ENCODE peak calls at places on chromosomes 5 and 9, in six cellular contexts. O is mesendoderm, I is heart right ventricle, N is NB4, C is fibroblast of mammary gland, L is cardiac muscle cell. K is an unnamed sample.

GRCh38 chr5:30355675-30356074 is 837.8 kb upstream of the CDH6 start:
- DNase-seq in L (no peak), C (no peak), O (no peak), N (no peak), I (no peak), K (no peak)

GRCh38 chr5:80054682-80055081 is 19.5 kb downstream of the THBS4 start:
- DNase-seq in C (no peak), N (no peak), L (no peak), I (no peak), O (no peak), K (no peak)

GRCh38 chr9:33236571-33236970 is 3.4 kb upstream of the SPINK4 start:
- DNase-seq in C (peak; percentile 65), N (no peak), L (no peak), O (no peak), I (no peak), K (no peak)

GRCh38 chr9:93585695-93586094 is 9.3 kb downstream of the PHF2 start:
- DNase-seq in O (no peak), C (no peak), L (no peak), N (no peak), I (no peak), K (no peak)

GRCh38 chr5:55324815-55325418 is 17.1 kb downstream of the MTREX start:
- DNase-seq in N (peak; percentile 55), C (peak; percentile 63), O (peak; percentile 53), L (peak; percentile 75), I (no peak), K (no peak)

GRCh38 chr5:138468133-138468965 is 3.1 kb downstream of the EGR1 start:
- DNase-seq in L (peak; percentile 60), O (no peak), N (peak; percentile 39), C (no peak), I (no peak), K (no peak)

GRCh38 chr5:35924950-35925722 is 13.3 kb downstream of the CAPSL start:
- DNase-seq in C (peak; percentile 76), I (peak; percentile 8), O (peak; percentile 78), L (peak; percentile 69), N (peak; percentile 64), K (peak; percentile 45)

GRCh38 chr5:94672746-94673145 is 54.3 kb downstream of the SLF1 start:
- DNase-seq in C (no peak), I (no peak), N (no peak), L (peak; percentile 58), O (no peak), K (no peak)

GRCh38 chr9:85729882-85730281 is 11.9 kb downstream of the AGTPBP1 start:
- DNase-seq in O (no peak), L (peak; percentile 8), N (peak; percentile 80), I (no peak), C (no peak), K (no peak)

GRCh38 chr5:95083606-95084005 is 201.3 kb downstream of the MCTP1 start:
- DNase-seq in C (no peak), I (no peak), N (no peak), L (no peak), O (no peak), K (no peak)

GRCh38 chr9:127336708-127337352 is 60.1 kb upstream of the SLC2A8 start:
- DNase-seq in I (peak; percentile 90), N (peak; percentile 22), C (peak; percentile 98), O (peak; percentile 43), L (peak; percentile 95), K (no peak)

GRCh38 chr5:3140117-3140516 is 388.6 kb upstream of the IRX2 start:
- DNase-seq in O (no peak), I (no peak), L (no peak), C (no peak), N (no peak), K (no peak)

GRCh38 chr5:123035320-123035949 is 1.1 kb downstream of the PPIC start:
- DNase-seq in C (peak; percentile 53), N (no peak), L (peak; percentile 29), I (peak; percentile 27), O (peak; percentile 83), K (no peak)

GRCh38 chr9:132135456-132135855 is 26.4 kb upstream of the NTNG2 start:
- DNase-seq in L (no peak), I (no peak), O (no peak), N (no peak), C (no peak), K (no peak)

GRCh38 chr5:38878391-38879090 is 32.7 kb downstream of the OSMR start:
- DNase-seq in C (peak; percentile 33), O (no peak), L (peak; percentile 35), I (no peak), N (peak; percentile 5), K (no peak)

GRCh38 chr5:17316973-17317459 is 99.6 kb downstream of the BASP1 start:
- DNase-seq in O (no peak), L (peak; percentile 20), C (peak; percentile 52), N (peak; percentile 87), I (no peak), K (no peak)

GRCh38 chr5:17314907-17315471 is 97.6 kb downstream of the BASP1 start:
- DNase-seq in N (peak; percentile 45), C (peak; percentile 78), L (peak; percentile 43), I (no peak), O (peak; percentile 22), K (no peak)

GRCh38 chr5:17312358-17312757 is 94.9 kb downstream of the BASP1 start:
- DNase-seq in N (no peak), C (no peak), O (no peak), I (no peak), L (no peak), K (no peak)

GRCh38 chr5:17315710-17316221 is 98.3 kb downstream of the BASP1 start:
- DNase-seq in N (peak; percentile 65), C (peak; percentile 91), I (no peak), O (no peak), L (peak; percentile 52), K (no peak)

DNA sequence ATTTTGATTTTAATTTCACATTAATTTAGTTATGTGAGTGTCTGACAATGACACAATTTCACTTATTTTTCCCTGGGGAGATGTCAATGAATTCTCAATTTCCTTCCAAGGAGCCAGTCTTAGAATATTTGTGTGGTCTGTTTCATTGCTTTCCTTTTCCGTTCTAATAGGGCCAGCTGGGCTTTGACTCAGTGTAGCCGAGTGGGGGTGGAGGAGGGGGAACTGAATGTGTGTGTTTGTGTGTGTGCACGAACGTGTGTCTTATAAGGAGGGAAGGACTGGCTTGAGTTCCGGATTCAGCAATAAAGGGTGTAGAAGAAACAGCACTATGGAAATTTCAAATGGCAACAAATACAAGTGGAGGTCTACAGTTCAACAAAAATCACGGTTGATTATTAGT is 100.1 kb downstream of the BASP1 start:
- DNase-seq in C (peak; percentile 19), I (no peak), N (peak; percentile 90), O (no peak), L (no peak), K (no peak)
- H3K4me3 ChIP-seq in C (no peak overlapping the region), I (no peak overlapping the region), N (peak overlapping the region; percentile 38), O (no peak overlapping the region), L (no peak overlapping the region), K (no peak overlapping the region)

DNA sequence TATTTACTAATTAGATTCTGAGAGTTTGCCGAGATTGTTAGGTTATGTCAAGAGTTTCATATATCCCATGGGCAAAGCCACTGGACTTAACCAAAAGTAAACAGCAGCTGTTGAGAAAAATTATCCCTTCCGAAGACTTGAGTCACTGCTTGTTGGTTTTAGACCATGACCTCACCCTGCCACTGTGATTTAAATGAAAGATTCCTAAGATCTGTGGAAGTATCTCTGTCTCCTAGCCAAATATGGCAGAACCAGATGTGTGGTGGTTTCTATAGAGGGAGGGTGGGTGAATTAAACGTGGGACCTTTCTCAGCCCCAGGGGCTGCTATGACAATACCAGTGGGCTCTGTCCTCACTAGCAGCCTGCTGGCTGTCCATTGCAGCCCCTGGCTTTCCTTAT is 19.3 kb downstream of the DMRT3 start:
- DNase-seq in N (no peak), C (peak; percentile 89), L (no peak), O (no peak), I (no peak), K (no peak)
- H3K4me3 ChIP-seq in N (no peak overlapping the region), C (no peak overlapping the region), L (no peak overlapping the region), O (no peak overlapping the region), I (no peak overlapping the region), K (no peak overlapping the region)

GRCh38 chr9:120867676-120868338 is 9.2 kb downstream of the PHF19 start:
- DNase-seq in C (no peak), I (no peak), N (no peak), O (no peak), L (no peak), K (no peak)
- H3K4me3 ChIP-seq in C (no peak overlapping the region), I (no peak overlapping the region), N (no peak overlapping the region), O (no peak overlapping the region), L (peak overlapping the region; percentile 15), K (no peak overlapping the region)

DNA sequence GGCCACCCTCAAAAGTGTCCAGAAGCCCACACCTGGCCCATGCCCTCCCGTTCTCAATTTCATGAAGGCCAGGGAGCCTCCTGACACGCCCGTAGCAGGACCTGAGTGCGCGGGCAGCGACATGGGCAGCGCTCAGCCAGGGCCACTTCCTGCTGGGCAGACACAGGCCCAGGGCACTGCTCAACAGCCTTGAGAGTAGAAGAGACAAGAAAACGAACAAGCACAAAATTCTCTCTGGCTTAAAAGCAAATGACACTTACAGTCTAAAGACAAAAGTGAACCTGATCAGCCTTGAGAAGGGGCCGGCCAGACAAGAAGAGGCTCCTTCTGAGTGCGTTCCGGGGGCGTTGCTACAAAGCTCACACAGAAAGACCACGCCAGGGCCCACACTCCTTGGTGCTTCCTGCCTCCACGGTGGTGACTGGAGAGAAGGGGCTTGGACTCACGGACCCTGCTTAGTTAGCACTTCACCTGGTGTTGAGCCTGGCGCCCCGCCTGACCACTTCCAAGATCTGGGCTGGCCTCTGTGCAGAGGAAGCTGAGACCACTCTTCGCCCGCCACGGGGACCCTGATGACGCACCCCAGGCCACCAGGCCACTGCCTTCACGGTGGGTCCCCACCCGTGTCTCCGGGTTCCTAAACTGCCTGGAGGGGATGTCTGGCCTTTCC is 1.5 kb downstream of the SLC12A7 start:
- DNase-seq in N (peak; percentile 34), L (no peak), C (no peak), I (no peak), O (no peak), K (no peak)
- H3K4me3 ChIP-seq in N (no peak overlapping the region), L (peak overlapping the region; percentile 91), C (no peak overlapping the region), I (peak overlapping the region; percentile 99), O (no peak overlapping the region), K (no peak overlapping the region)

GRCh38 chr9:125409637-125410521 is 148.3 kb downstream of the GAPVD1 start:
- DNase-seq in I (no peak), O (peak; percentile 86), N (peak; percentile 69), C (peak; percentile 50), L (no peak), K (peak; percentile 35)
- H3K4me3 ChIP-seq in I (no peak overlapping the region), O (no peak overlapping the region), N (no peak overlapping the region), C (no peak overlapping the region), L (no peak overlapping the region), K (no peak overlapping the region)

DNA sequence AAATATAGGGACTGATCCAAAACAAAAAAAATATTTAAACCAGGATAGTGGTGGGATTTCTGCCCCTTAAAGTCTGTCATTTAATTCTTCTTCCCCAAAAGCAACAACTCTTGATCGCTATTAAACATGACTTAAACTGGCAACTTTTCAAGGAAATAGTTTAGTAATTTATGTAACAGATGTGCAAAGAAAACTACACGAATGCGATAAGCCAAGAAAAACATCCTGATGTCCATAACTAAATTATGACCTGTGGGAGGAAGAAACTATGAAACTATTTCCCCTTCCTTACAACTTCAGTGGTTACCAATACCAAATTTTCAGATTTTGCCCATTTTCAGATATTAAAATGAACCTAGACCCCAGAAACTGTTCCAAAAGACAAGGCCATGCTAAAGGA is 31.5 kb downstream of the CLINT1 start:
- DNase-seq in L (peak; percentile 48), O (no peak), N (no peak), I (no peak), C (peak; percentile 71), K (no peak)
- H3K4me3 ChIP-seq in L (no peak overlapping the region), O (no peak overlapping the region), N (no peak overlapping the region), I (no peak overlapping the region), C (no peak overlapping the region), K (no peak overlapping the region)